ENCODE peak calls at places on chromosomes 4 and X, in seven cellular contexts. W is NB4; F is GM12865; H is naive thymus-derived CD8-positive, alpha-beta T cell; E is endothelial cell; O is activated CD4-positive, alpha-beta T cell treated with anti-CD3 and anti-CD28 coated beads for 48 hours; Y is NCI-H1105. P is an unnamed sample.

GRCh38 chr4:122744229-122744628 is 11.7 kb downstream of the BBS12 start:
- DNase-seq in W (peak; percentile 85), F (no peak), H (no peak), E (no peak), O (no peak), Y (no peak), P (no peak)

GRCh38 chr4:131566026-131566425 is 1583.1 kb upstream of the PCDH10 start:
- DNase-seq in W (no peak), F (no peak), H (no peak), E (no peak), O (no peak), Y (no peak), P (no peak)

GRCh38 chr4:15238720-15239119 is 189.1 kb upstream of the C1QTNF7 start:
- DNase-seq in W (peak; percentile 69), F (peak; percentile 33), H (no peak), E (peak; percentile 64), O (peak; percentile 41), Y (no peak), P (peak; percentile 9)

GRCh38 chr4:124785645-124786044 is 73.1 kb upstream of the ANKRD50 start:
- DNase-seq in W (no peak), F (no peak), H (no peak), E (no peak), O (no peak), Y (no peak), P (no peak)

GRCh38 chr4:46329118-46329976 is 60.6 kb downstream of the GABRA2 start:
- DNase-seq in W (peak; percentile 54), F (peak; percentile 39), H (no peak), E (peak; percentile 18), O (no peak), Y (peak; percentile 18), P (no peak)

GRCh38 chrX:101223226-101223625 is 3.6 kb downstream of the DRP2 start:
- DNase-seq in W (no peak), F (peak; percentile 4), H (no peak), E (no peak), O (no peak), Y (no peak), P (no peak)

GRCh38 chr4:27009539-27009938 is 148.9 kb downstream of the STIM2 start:
- DNase-seq in W (no peak), F (no peak), H (no peak), E (no peak), O (no peak), Y (no peak), P (no peak)

GRCh38 chrX:2828404-2829065 is at the start of gene GYG2:
- DNase-seq in W (no peak), F (no peak), H (no peak), E (peak; percentile 22), O (no peak), Y (no peak), P (no peak)

GRCh38 chr4:79197275-79198009 is 128.4 kb downstream of the NAA11 start:
- DNase-seq in W (no peak), F (no peak), H (no peak), E (no peak), O (no peak), Y (no peak), P (no peak)

GRCh38 chr4:70802923-70803605 is 36.6 kb downstream of the GRSF1 start:
- DNase-seq in W (no peak), F (no peak), H (no peak), E (no peak), O (no peak), Y (no peak), P (no peak)

GRCh38 chr4:87035881-87036509 is 101.2 kb downstream of the AFF1 start:
- DNase-seq in W (no peak), F (no peak), H (no peak), E (no peak), O (no peak), Y (no peak), P (no peak)

GRCh38 chr4:68995292-68995691 is 43.7 kb upstream of the UGT2A3 start:
- DNase-seq in W (no peak), F (no peak), H (no peak), E (no peak), O (no peak), Y (no peak), P (no peak)

GRCh38 chr4:3314706-3315260 is 22.0 kb downstream of the RGS12 start:
- DNase-seq in W (no peak), F (no peak), H (no peak), E (no peak), O (no peak), Y (no peak), P (no peak)

GRCh38 chr4:83890816-83891215 is 354.9 kb downstream of the GPAT3 start:
- DNase-seq in W (no peak), F (no peak), H (no peak), E (no peak), O (no peak), Y (no peak), P (no peak)

GRCh38 chrX:57417827-57418226 is 131.3 kb downstream of the FAAH2 start:
- DNase-seq in W (no peak), F (peak; percentile 7), H (no peak), E (no peak), O (no peak), Y (no peak), P (no peak)

GRCh38 chrX:85992811-85993229 is 54.5 kb downstream of the CHM start:
- DNase-seq in W (peak; percentile 1), F (no peak), H (no peak), E (no peak), O (peak; percentile 2), Y (no peak), P (no peak)

GRCh38 chr4:56060021-56060420 is 111.3 kb downstream of the CEP135 start:
- DNase-seq in W (no peak), F (no peak), H (no peak), E (no peak), O (no peak), Y (no peak), P (no peak)

GRCh38 chrX:2500681-2501151 is at the start of the genes DHRSX and ZBED1:
- DNase-seq in W (peak; percentile 48), F (peak; percentile 60), H (peak; percentile 42), E (peak; percentile 54), O (peak; percentile 62), Y (no peak), P (peak; percentile 67)

GRCh38 chr4:186297013-186297645 is 31.1 kb downstream of the F11 start:
- DNase-seq in W (peak; percentile 53), F (peak; percentile 51), H (no peak), E (peak; percentile 31), O (no peak), Y (peak; percentile 2), P (peak; percentile 0)

GRCh38 chr4:27316176-27316575 is 455.5 kb downstream of the STIM2 start:
- DNase-seq in W (no peak), F (no peak), H (no peak), E (no peak), O (no peak), Y (no peak), P (no peak)

GRCh38 chr4:97142405-97142804 is 1000.9 kb downstream of the STPG2 start:
- DNase-seq in W (no peak), F (no peak), H (no peak), E (no peak), O (no peak), Y (no peak), P (no peak)

GRCh38 chr4:83582289-83582756 is 46.4 kb downstream of the GPAT3 start:
- DNase-seq in W (peak; percentile 14), F (peak; percentile 44), H (no peak), E (no peak), O (peak; percentile 4), Y (peak; percentile 53), P (no peak)

GRCh38 chr4:185464887-185465286 is 6.6 kb downstream of the CCDC110 start:
- DNase-seq in W (no peak), F (no peak), H (no peak), E (no peak), O (no peak), Y (no peak), P (no peak)

GRCh38 chr4:26288308-26288982 is 32.4 kb upstream of the RBPJ start:
- DNase-seq in W (peak; percentile 98), F (peak; percentile 86), H (no peak), E (no peak), O (peak; percentile 54), Y (no peak), P (no peak)

GRCh38 chr4:107736924-107737448 is 17.0 kb upstream of the PAPSS1 start:
- DNase-seq in W (peak; percentile 68), F (peak; percentile 75), H (peak; percentile 19), E (peak; percentile 74), O (peak; percentile 35), Y (no peak), P (peak; percentile 48)

GRCh38 chr4:1534876-1535526 is 128.8 kb upstream of the NKX1-1 start:
- DNase-seq in W (no peak), F (no peak), H (no peak), E (no peak), O (no peak), Y (no peak), P (no peak)

GRCh38 chr4:185524888-185525863 is 10.1 kb downstream of the PDLIM3 start:
- DNase-seq in W (no peak), F (no peak), H (no peak), E (no peak), O (no peak), Y (no peak), P (no peak)

GRCh38 chrX:7950865-7951264 is 23.7 kb upstream of the PNPLA4 start:
- DNase-seq in W (no peak), F (peak; percentile 67), H (no peak), E (no peak), O (no peak), Y (no peak), P (no peak)

GRCh38 chrX:96984538-96984937 is 100.8 kb downstream of the RPA4 start:
- DNase-seq in W (no peak), F (no peak), H (no peak), E (no peak), O (no peak), Y (no peak), P (no peak)

GRCh38 chrX:11724122-11725017 is 33.7 kb upstream of the MSL3 start:
- DNase-seq in W (peak; percentile 17), F (peak; percentile 53), H (no peak), E (peak; percentile 6), O (peak; percentile 9), Y (no peak), P (no peak)

GRCh38 chr4:99763635-99764101 is 53.0 kb upstream of the DAPP1 start:
- DNase-seq in W (peak; percentile 16), F (no peak), H (no peak), E (no peak), O (peak; percentile 50), Y (no peak), P (no peak)

GRCh38 chr4:118927976-118928375 is 39.3 kb downstream of the SYNPO2 start:
- DNase-seq in W (no peak), F (no peak), H (no peak), E (no peak), O (no peak), Y (no peak), P (no peak)

GRCh38 chrX:74133156-74133796 is 170.7 kb upstream of the ZCCHC13 start:
- DNase-seq in W (peak; percentile 69), F (peak; percentile 43), H (no peak), E (peak; percentile 4), O (no peak), Y (peak; percentile 11), P (peak; percentile 63)

GRCh38 chr4:37685211-37685725 is 908 bp downstream of the RELL1 start:
- DNase-seq in W (peak; percentile 85), F (peak; percentile 47), H (peak; percentile 25), E (no peak), O (peak; percentile 31), Y (no peak), P (peak; percentile 77)

GRCh38 chr4:64727960-64728359 is 318.7 kb upstream of the TECRL start:
- DNase-seq in W (no peak), F (no peak), H (no peak), E (no peak), O (no peak), Y (no peak), P (no peak)